ENCODE peak calls at places on chromosomes 11 and 22, in eight cellular contexts. J, C, R, M, I, D, U and B are unnamed samples.

GRCh38 chr22:50018608-50019291 is 6.2 kb upstream of the IL17REL start:
- DNase-seq in J (no peak), R (no peak), U (no peak), C (peak; percentile 2), D (no peak), M (no peak), I (no peak), B (no peak)

GRCh38 chr11:14445542-14446530 is 53.8 kb downstream of the COPB1 start:
- DNase-seq in U (peak; percentile 28), M (no peak), R (peak; percentile 4), I (no peak), D (no peak), J (no peak), C (no peak), B (no peak)

GRCh38 chr11:7252683-7253213 is 1.0 kb downstream of the SYT9 start:
- DNase-seq in I (peak; percentile 35), C (no peak), U (no peak), D (no peak), R (peak; percentile 55), J (no peak), M (peak; percentile 38), B (peak; percentile 60)

GRCh38 chr22:50118557-50119168 is 28.9 kb downstream of the MOV10L1 start:
- DNase-seq in U (peak; percentile 99), D (no peak), M (no peak), C (peak; percentile 15), J (no peak), I (no peak), R (no peak), B (no peak)

GRCh38 chr11:110098645-110099044 is 5.5 kb downstream of the ZC3H12C start:
- DNase-seq in I (no peak), J (no peak), R (no peak), M (no peak), D (no peak), U (no peak), C (no peak), B (no peak)

GRCh38 chr11:1925373-1926155 is 6.1 kb downstream of the TNNT3 start:
- DNase-seq in U (no peak), M (peak; percentile 47), R (no peak), J (no peak), D (no peak), C (no peak), I (no peak), B (no peak)

GRCh38 chr11:24153337-24153736 is 343.5 kb upstream of the LUZP2 start:
- DNase-seq in C (no peak), D (no peak), J (no peak), U (no peak), R (no peak), M (no peak), I (no peak), B (no peak)

GRCh38 chr11:12525466-12526055 is 148.2 kb downstream of the PARVA start:
- DNase-seq in M (no peak), C (no peak), R (no peak), J (no peak), I (no peak), U (no peak), D (no peak), B (no peak)

GRCh38 chr11:68314203-68314885 is 2.0 kb downstream of the LRP5 start:
- DNase-seq in R (peak; percentile 59), C (no peak), I (no peak), J (no peak), U (no peak), M (no peak), D (no peak), B (no peak)

GRCh38 chr11:113728814-113729213 is 22.7 kb upstream of the TMPRSS5 start:
- DNase-seq in D (no peak), C (no peak), I (no peak), R (no peak), M (no peak), J (no peak), U (no peak), B (peak; percentile 20)

GRCh38 chr11:87628161-87628560 is 547.1 kb downstream of the RAB38 start:
- DNase-seq in J (no peak), M (no peak), D (no peak), R (peak; percentile 30), C (no peak), I (no peak), U (no peak), B (no peak)

GRCh38 chr11:130979386-130979972 is 63.2 kb upstream of the SNX19 start:
- DNase-seq in C (no peak), I (no peak), M (no peak), J (no peak), R (peak; percentile 82), D (no peak), U (peak; percentile 18), B (no peak)
- TF ChIP-seq CTCF in C (no peak), I (peak; percentile 25), M (peak; percentile 72), J (peak; percentile 9), R (peak; percentile 73), D (no peak), U (peak; percentile 76), B (peak; percentile 32)

DNA sequence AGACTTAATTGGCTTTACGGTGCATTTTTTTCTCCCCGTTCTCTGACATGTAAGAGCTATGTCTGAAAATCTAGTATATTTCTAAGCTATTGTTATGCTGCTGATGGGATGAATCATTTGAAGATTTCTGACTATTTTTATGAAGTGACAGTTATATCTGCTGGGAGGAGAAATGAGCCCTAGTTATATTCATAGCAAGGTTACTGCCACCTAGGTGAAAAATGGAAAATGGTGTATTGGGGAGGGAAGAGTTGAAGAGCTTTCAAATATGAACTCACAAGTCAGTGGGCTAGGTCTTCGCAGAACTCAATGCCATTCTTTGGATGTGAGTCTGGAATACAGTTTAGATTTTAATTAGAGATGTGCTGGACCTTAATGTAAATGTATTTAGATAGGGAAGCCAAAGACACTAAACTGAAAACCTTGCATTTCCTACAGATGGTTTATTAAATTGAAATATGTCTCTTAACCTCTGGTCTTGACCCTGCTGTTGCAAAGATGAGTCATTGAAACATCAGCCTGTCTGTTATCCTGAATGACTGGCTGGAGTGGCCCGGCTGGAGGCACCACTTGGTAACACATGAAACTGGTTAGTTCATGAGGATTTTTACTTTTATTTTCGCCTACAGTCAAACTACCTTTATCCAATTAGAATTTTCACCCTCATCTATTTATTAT is 293.7 kb downstream of the DDX10 start:
- DNase-seq in C (no peak), I (no peak), U (peak; percentile 78), J (no peak), R (no peak), M (no peak), D (no peak), B (no peak)
- H3K27ac ChIP-seq in C (no peak overlapping the region), I (no peak overlapping the region), U (peak overlapping the region; percentile 59), J (no peak overlapping the region), R (no peak overlapping the region), M (peak overlapping the region; percentile 37), D (no peak overlapping the region), B (no peak overlapping the region)

GRCh38 chr11:69771466-69771865 is 3.7 kb downstream of the FGF4 start:
- DNase-seq in R (peak; percentile 64), D (no peak), J (no peak), C (no peak), I (no peak), U (no peak), M (no peak), B (no peak)

GRCh38 chr11:69772646-69773045 is 2.5 kb downstream of the FGF4 start:
- DNase-seq in J (no peak), U (no peak), D (no peak), I (no peak), R (no peak), M (no peak), C (no peak), B (no peak)

GRCh38 chr11:69773626-69774353 is 1.4 kb downstream of the FGF4 start:
- DNase-seq in M (no peak), U (no peak), C (no peak), R (peak; percentile 39), I (no peak), D (no peak), J (no peak), B (no peak)

GRCh38 chr11:69774354-69775162 is 583 bp downstream of the FGF4 start:
- DNase-seq in C (no peak), M (no peak), R (peak; percentile 54), I (no peak), U (no peak), D (no peak), J (no peak), B (no peak)

DNA sequence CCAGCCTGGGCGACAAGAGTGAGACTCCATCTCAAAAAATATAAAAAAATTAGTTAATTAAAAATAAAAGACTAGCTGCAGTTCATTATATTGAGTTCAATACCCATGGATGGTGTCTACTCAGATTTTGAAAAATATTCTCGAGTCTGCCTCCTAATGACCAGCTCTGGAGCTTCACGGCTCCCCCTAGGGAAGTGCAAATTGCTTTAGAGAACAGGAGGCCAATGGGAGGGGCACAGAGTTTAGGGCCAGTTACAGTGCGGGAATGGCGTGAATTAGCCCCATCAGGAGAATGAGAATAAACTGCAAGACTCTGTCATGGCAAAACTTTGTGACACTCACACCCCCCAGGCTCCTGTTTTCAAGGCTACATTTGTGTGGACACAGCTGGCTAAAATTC is 4.6 kb downstream of the FGF4 start:
- DNase-seq in C (no peak), J (no peak), M (no peak), U (no peak), R (peak; percentile 65), I (no peak), D (no peak), B (no peak)
- TF ChIP-seq CTCF in C (no peak), J (no peak), M (no peak), U (no peak), R (peak; percentile 46), I (no peak), D (no peak), B (no peak)

GRCh38 chr11:49851511-49851910 is 100.7 kb upstream of the OR4C13 start:
- DNase-seq in I (no peak), M (no peak), C (no peak), U (no peak), J (no peak), D (no peak), R (no peak), B (no peak)

GRCh38 chr11:49851971-49852389 is 100.2 kb upstream of the OR4C13 start:
- DNase-seq in C (no peak), I (no peak), U (no peak), M (no peak), R (no peak), J (no peak), D (no peak), B (no peak)
- H3K27ac ChIP-seq in C (no peak overlapping the region), I (no peak overlapping the region), U (no peak overlapping the region), M (no peak overlapping the region), R (no peak overlapping the region), J (no peak overlapping the region), D (no peak overlapping the region), B (no peak overlapping the region)

DNA sequence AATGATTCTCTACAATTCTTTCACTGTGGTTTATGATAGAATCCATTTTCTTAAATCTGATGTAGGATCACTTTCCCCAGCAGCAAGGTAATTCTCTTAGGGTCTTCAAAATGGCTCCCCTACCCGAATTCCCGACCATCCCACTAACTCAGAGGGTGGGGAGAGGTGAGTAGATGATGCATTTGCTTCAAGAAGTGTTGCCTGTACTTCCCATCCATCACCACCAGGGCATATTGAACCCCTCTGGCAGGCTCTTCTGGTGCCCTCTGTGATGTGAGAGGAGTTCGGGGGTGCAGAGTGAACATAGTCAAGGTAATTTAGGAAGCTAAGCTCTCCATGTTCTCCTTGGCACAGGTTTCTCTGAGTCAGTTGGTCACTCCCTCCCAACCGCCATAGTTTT is 52.3 kb downstream of the ZNRF3 start:
- DNase-seq in C (no peak), D (no peak), I (no peak), R (peak; percentile 74), M (no peak), J (no peak), U (no peak), B (no peak)
- TF ChIP-seq CTCF in C (no peak), D (no peak), I (no peak), R (peak; percentile 49), M (no peak), J (no peak), U (peak; percentile 57), B (peak; percentile 23)